ENCODE peak calls at places on chromosomes 7 and 10, in four cellular contexts. J is left lung, C is sigmoid colon, Q is H9. O is an unnamed sample.

GRCh38 chr7:945147-945555 is 9.3 kb downstream of the ADAP1 start:
- DNase-seq in J (peak; percentile 72), C (peak; percentile 51), Q (no peak), O (no peak)

GRCh38 chr7:120714945-120715344 is 143.0 kb downstream of the TSPAN12 start:
- DNase-seq in J (no peak), C (no peak), Q (no peak), O (no peak)

GRCh38 chr10:12372846-12373245 is 23.5 kb downstream of the CAMK1D start:
- DNase-seq in J (no peak), C (peak; percentile 14), Q (no peak), O (no peak)

GRCh38 chr10:62858364-62858763 is 42.2 kb upstream of the EGR2 start:
- DNase-seq in J (no peak), C (no peak), Q (peak; percentile 46), O (no peak)

GRCh38 chr10:44383749-44384600 is 922 bp downstream of the CXCL12 start:
- DNase-seq in J (no peak), C (peak; percentile 67), Q (peak; percentile 39), O (no peak)

GRCh38 chr7:27176962-27177794 is 3.1 kb upstream of the HOXA10 start:
- DNase-seq in J (no peak), C (peak; percentile 70), Q (peak; percentile 20), O (no peak)

GRCh38 chr7:64879097-64879730 is 23.9 kb upstream of the ZNF273 start:
- DNase-seq in J (no peak), C (peak; percentile 42), Q (peak; percentile 5), O (no peak)

GRCh38 chr7:64885520-64886240 is 17.4 kb upstream of the ZNF273 start:
- DNase-seq in J (no peak), C (peak; percentile 19), Q (peak; percentile 5), O (no peak)

GRCh38 chr10:111093741-111094380 is 17.0 kb downstream of the ADRA2A start:
- DNase-seq in J (no peak), C (no peak), Q (no peak), O (no peak)

GRCh38 chr10:31133251-31133627 is 101.6 kb upstream of the ZNF438 start:
- DNase-seq in J (no peak), C (no peak), Q (peak; percentile 31), O (no peak)

GRCh38 chr7:116477646-116478045 is 21.9 kb upstream of the CAV2 start:
- DNase-seq in J (no peak), C (no peak), Q (no peak), O (no peak)

GRCh38 chr10:22570733-22571430 is 143.5 kb downstream of the PIP4K2A start:
- DNase-seq in J (no peak), C (no peak), Q (no peak), O (no peak)

GRCh38 chr10:22568928-22569327 is 145.4 kb downstream of the PIP4K2A start:
- DNase-seq in J (no peak), C (no peak), Q (no peak), O (no peak)

GRCh38 chr10:22570234-22570633 is 144.1 kb downstream of the PIP4K2A start:
- DNase-seq in J (no peak), C (no peak), Q (no peak), O (no peak)

GRCh38 chr10:22579826-22580225 is 134.6 kb downstream of the PIP4K2A start:
- DNase-seq in J (no peak), C (no peak), Q (no peak), O (no peak)

DNA sequence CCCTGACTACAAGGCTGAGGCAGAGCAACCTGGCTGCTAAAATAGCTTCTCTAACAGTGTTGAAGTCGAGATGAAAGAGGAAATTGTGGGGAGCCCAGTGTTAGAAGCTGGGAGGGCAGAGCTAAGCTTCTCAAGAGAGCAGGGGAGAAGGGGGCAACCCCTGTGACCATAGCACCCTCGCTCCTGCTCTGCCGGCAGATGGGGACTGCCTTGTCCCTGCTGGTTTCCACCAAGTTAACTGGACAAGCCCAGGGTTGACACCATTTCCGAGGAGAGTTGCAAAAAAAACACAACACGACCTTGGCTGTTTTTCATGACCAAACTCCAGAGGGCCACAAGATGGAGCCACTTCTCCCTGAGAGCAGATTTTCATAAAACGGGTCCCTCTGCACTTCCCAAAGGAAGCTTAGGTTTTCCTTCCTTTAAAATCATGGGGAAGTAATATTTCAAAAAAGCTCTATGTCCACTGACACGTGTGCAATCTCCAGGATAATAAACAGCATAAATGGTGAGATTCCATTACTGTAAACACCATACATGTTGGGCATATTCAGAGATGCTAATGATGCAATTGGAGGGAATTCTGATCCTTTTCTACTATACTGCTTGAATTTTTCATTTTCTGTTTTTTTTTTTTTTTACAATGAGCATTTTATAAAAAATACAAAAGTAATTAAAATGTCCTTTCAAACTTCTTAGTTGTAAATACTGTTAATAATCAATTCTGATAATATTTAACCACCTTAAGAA is 140.4 kb downstream of the PIP4K2A start:
- DNase-seq in J (no peak), C (no peak), Q (no peak), O (peak; percentile 7)
- TF ChIP-seq CTCF in J (no peak), C (no peak), Q (peak; percentile 68), O (peak; percentile 54)

DNA sequence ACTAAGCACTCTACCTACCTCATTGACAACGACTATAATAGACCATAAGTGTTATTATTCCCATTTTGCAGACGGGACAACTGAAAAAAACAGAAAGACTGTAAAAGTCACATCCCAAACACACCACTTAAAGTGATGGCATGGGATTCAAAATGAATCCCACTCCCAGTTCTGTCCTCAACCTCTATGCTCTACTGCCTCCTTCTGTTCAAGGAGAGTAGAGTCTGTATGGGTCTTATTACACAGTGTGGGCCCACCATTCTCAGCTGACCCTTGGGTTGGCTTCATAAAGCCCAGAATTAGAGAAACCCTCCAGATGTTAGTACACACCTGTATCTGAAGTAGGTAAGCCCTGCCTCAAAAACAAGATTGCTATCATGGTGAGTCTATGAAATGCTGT is 102.2 kb downstream of the GRM8 start:
- DNase-seq in J (no peak), C (no peak), Q (no peak), O (no peak)
- TF ChIP-seq CTCF in J (no peak), C (no peak), Q (peak; percentile 70), O (no peak)

GRCh38 chr10:59965899-59966650 is 59.7 kb upstream of the CCDC6 start:
- DNase-seq in J (no peak), C (no peak), Q (no peak), O (no peak)
- TF ChIP-seq CTCF in J (no peak), C (no peak), Q (no peak), O (no peak)

DNA sequence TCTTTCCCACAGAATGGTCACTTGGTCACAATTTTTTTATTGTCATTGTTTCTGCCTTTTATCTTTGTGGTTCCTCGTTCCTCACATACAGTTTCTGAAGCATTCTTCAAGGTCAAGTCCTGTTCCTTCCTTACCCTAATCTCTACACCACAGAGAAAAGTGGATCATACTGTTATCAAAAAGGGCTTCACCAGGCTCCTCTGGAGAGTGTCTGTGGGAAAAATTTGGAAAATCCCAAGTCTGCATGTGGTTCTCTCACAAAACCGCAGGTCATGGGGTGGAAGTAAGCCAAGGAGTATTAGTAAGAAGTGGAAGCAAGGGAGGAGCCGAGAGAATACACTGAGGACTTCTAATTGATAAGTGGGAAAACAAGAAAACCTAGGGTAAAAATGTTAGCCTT is 31.5 kb downstream of the THNSL1 start:
- DNase-seq in J (no peak), C (no peak), Q (no peak), O (no peak)
- TF ChIP-seq CTCF in J (no peak), C (no peak), Q (no peak), O (no peak)

DNA sequence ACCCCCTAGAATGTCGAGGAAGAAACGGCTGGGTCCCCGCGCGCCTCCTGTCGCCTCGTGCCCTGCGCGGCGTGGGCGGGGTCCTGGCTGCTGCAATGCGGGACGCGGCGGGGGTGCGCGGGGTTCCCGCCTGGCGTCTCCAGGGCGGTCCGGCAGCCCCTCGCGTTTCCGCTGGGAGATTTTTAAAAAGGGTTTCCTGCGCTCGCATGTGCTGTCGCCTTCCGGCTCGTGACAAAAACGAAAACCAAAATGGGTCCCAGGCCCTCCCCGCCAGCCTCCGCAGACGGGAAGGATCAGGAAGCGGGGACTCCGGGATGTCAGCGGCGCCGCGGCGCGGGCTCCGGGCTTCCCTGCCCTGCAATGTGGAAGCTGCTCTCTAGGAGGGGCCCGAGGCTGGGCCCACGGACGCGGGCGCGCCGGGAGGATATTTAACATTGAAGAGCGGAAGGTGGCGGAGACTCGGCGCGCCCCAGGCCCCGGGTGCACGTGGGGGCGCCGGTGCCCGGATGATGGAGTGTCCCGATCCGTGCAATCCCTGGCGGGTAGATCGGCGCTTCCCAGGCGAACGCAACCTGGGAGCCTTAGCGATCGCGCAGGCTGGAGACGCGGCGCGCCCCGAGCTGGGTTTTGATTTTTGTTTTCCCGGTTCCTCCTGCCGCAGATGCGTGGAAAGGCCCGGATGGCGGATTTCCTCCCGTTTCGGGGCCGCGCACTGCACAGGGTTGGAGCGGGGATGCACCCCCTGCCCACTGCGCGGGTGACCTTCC is 1.0 kb downstream of the PFKP start:
- DNase-seq in J (peak; percentile 89), C (peak; percentile 85), Q (no peak), O (peak; percentile 53)
- TF ChIP-seq CTCF in J (peak; percentile 11), C (no peak), Q (no peak), O (no peak)

GRCh38 chr7:20402297-20403230 is 71.9 kb downstream of the ITGB8 start:
- DNase-seq in J (no peak), C (no peak), Q (no peak), O (no peak)
- TF ChIP-seq CTCF in J (no peak), C (no peak), Q (peak; percentile 61), O (peak; percentile 31)

GRCh38 chr7:117873056-117873932 is at the start of gene CTTNBP2:
- DNase-seq in J (peak; percentile 84), C (peak; percentile 73), Q (peak; percentile 65), O (peak; percentile 43)
- TF ChIP-seq CTCF in J (no peak), C (no peak), Q (no peak), O (no peak)

GRCh38 chr7:71843677-71844076 is 568.5 kb downstream of the CALN1 start:
- DNase-seq in J (no peak), C (no peak), Q (no peak), O (no peak)
- TF ChIP-seq CTCF in J (no peak), C (no peak), Q (peak; percentile 12), O (no peak)

DNA sequence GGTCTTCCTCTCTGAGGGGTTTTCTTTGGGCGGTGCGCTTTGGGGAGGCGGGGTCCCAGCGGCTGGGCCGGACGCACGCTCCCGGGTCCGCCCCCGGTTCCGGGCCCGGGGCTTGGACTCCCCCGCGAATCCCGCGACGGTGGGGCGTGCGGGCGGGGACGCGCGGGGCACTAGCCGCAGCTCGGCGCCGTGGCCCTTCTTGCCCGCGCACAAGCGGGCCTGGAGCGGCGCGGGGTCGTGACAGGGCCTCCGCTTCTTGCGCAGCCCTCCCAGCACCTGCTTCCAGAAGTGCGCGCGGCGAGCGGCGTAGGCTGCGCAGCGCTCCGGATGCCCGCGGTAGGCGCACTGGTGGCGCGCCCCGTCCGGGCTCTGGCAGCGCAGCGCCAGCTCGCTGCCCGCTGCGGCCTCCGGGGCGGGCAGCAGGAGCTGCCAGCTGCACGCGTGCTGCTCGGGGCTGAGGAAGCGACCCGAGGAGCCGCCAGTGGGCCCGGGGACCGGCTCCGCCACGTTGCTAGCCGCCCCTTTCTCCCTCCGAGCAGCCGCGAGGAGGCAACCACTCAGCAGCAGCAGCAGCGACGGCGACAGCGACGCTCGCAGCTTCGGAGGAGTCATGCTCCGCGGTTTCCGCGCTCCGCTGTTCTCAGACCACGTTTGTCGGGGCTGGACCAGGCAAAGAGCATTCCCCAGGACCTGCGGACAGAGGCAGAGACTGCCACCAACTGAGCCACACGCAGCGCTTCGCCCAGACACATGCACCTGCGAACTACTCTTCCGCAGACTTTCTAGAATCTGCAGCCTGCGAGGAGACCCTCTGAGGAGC is 718 bp downstream of the FGFBP3 start:
- DNase-seq in J (peak; percentile 92), C (peak; percentile 82), Q (peak; percentile 82), O (peak; percentile 76)
- TF ChIP-seq CTCF in J (peak; percentile 23), C (peak; percentile 9), Q (peak; percentile 56), O (no peak)

GRCh38 chr10:15857001-15857608 is 3.2 kb downstream of the MINDY3 start:
- DNase-seq in J (no peak), C (no peak), Q (no peak), O (no peak)
- TF ChIP-seq CTCF in J (no peak), C (no peak), Q (no peak), O (no peak)